ENCODE peak calls at places on chromosome 19, in four cellular contexts. N is IMR-90, T is fibroblast of lung, A is H9. K is an unnamed sample.

GRCh38 chr19:30362156-30362754 is 9.9 kb upstream of the ZNF536 start:
- DNase-seq in A (no peak), T (no peak), N (no peak), K (no peak)

GRCh38 chr19:35716985-35717664 is 678 bp upstream of the KMT2B start:
- DNase-seq in A (peak; percentile 95), N (peak; percentile 94), T (peak; percentile 94), K (peak; percentile 87)

GRCh38 chr19:14476663-14477401 is 1.7 kb upstream of the PTGER1 start:
- DNase-seq in A (no peak), N (peak; percentile 88), T (peak; percentile 92), K (peak; percentile 68)

GRCh38 chr19:43782311-43782660 is 1.5 kb upstream of the KCNN4 start:
- DNase-seq in N (no peak), T (no peak), A (no peak), K (no peak)

GRCh38 chr19:29672933-29673336 is 7.7 kb downstream of the PLEKHF1 start:
- DNase-seq in N (no peak), T (no peak), A (no peak), K (no peak)

GRCh38 chr19:33740811-33741396 is 55.8 kb upstream of the KCTD15 start:
- DNase-seq in A (peak; percentile 69), T (peak; percentile 24), N (peak; percentile 38), K (peak; percentile 27)

GRCh38 chr19:17325881-17326594 is 8.6 kb downstream of the ANO8 start:
- DNase-seq in N (no peak), A (no peak), T (peak; percentile 76), K (no peak)

GRCh38 chr19:14272623-14273022 is 66.7 kb upstream of the ADGRL1 start:
- DNase-seq in N (no peak), A (no peak), T (no peak), K (no peak)

GRCh38 chr19:4687396-4687795 is 17.3 kb upstream of the MYDGF start:
- DNase-seq in A (no peak), N (no peak), T (no peak), K (no peak)

GRCh38 chr19:4689403-4689802 is 19.3 kb upstream of the MYDGF start:
- DNase-seq in A (no peak), N (no peak), T (no peak), K (no peak)

GRCh38 chr19:4688587-4688986 is 18.4 kb upstream of the MYDGF start:
- DNase-seq in T (no peak), N (no peak), A (no peak), K (no peak)

GRCh38 chr19:4684312-4685095 is 14.4 kb upstream of the MYDGF start:
- DNase-seq in A (no peak), T (no peak), N (no peak), K (no peak)

DNA sequence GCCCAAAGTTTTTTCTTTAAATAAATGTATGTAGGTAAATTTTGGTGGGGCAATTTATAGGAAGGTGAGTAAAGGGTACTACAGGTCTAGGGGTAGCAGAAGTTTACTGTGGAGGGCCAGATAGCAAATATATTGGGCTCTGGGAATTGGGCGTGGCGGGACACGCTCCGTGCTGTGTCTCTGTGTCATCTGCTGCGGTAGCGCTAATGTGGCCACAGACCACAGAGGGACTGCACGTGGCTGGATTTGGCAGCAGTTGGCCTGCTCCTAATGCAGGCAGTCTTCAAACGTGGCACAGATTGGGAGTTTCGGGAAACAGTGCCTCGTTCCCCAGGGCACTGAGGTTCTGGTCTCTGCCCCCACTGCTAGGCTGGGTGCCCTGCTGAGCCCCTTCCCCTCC is 16.6 kb upstream of the MYDGF start:
- DNase-seq in A (no peak), N (no peak), T (no peak), K (no peak)
- H3K9me3 ChIP-seq in A (no peaks in the 10 kb centered on the region), N (no peaks in the 10 kb centered on the region), T (no peaks in the 10 kb centered on the region), K (no peaks in the 10 kb centered on the region)

DNA sequence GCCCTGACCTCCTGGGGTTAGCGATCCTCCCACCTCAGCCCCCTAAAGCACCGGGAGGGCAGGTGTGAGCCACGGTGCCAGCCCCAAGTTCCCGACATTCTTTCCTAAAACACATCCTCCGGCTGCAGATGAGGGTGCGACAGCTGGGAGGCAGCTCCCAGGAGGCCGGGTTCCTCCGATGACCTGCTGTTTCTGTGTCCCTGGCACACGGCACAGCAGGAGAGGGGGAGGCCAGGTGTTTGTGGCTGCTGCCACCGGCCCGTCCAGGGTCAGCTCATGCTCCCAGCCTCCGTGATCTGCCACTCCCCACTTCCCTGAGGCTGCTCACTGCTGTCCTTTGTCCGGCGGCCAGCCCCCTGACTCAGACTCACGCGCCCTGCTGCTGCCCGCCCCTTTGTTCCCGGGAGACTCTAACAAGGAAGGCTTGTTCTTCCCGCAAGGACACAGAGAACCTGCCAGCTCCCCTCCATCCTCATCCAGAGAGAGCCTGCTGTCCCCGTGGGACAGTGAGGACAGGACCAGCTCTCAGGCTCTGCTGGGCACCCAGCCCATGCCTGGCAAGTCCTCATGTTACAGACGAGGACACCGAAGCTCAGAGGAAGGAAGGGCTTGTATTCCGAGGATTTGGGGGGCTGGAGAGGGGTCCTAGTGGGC is 10.6 kb upstream of the MADCAM1 start:
- DNase-seq in A (no peak), N (no peak), T (no peak), K (peak; percentile 9)
- H2AFZ ChIP-seq in A (no peak overlapping the region), N (peak overlapping the region; percentile 24), T (peak overlapping the region; percentile 62), K (peak overlapping the region; percentile 62)

DNA sequence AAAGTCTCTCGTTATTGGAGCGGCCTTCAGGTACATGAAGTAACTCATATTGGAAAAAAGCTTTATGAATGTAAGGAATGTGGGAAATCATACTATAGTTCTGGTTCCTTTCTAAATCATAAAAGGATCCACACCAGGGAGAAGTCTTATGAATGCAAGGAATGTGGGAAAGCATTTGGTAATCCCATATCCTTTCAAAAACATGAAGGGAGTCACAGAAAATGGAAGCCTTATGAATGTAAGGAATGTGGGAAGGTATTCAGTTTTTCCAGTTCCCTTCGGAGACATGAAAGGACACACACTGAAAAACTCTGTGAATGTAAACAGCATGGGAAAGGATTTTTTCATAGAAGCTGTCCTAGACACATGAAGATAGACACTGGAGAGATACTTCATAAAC is 27.9 kb downstream of the ZNF20 start:
- DNase-seq in N (no peak), A (no peak), T (no peak), K (no peak)
- H3K9me3 ChIP-seq in N (peaks cover 38% of the 10 kb centered on the region), A (peaks cover 51% of the 10 kb centered on the region), T (no peaks in the 10 kb centered on the region), K (peaks cover 43% of the 10 kb centered on the region)

GRCh38 chr19:45766293-45766918 is 2.6 kb downstream of the SIX5 start:
- DNase-seq in T (no peak), N (no peak), A (peak; percentile 27), K (no peak)
- H2AFZ ChIP-seq in T (no peak overlapping the region), N (peak overlapping the region; percentile 88), A (no peak overlapping the region), K (no peak overlapping the region)

GRCh38 chr19:37014456-37014855 is 63.8 kb upstream of the ZNF420 start:
- DNase-seq in A (no peak), N (no peak), T (no peak), K (no peak)
- H3K9me3 ChIP-seq in A (peaks cover 82% of the 10 kb centered on the region), N (peaks cover 64% of the 10 kb centered on the region), T (no peaks in the 10 kb centered on the region), K (peaks cover 39% of the 10 kb centered on the region)

DNA sequence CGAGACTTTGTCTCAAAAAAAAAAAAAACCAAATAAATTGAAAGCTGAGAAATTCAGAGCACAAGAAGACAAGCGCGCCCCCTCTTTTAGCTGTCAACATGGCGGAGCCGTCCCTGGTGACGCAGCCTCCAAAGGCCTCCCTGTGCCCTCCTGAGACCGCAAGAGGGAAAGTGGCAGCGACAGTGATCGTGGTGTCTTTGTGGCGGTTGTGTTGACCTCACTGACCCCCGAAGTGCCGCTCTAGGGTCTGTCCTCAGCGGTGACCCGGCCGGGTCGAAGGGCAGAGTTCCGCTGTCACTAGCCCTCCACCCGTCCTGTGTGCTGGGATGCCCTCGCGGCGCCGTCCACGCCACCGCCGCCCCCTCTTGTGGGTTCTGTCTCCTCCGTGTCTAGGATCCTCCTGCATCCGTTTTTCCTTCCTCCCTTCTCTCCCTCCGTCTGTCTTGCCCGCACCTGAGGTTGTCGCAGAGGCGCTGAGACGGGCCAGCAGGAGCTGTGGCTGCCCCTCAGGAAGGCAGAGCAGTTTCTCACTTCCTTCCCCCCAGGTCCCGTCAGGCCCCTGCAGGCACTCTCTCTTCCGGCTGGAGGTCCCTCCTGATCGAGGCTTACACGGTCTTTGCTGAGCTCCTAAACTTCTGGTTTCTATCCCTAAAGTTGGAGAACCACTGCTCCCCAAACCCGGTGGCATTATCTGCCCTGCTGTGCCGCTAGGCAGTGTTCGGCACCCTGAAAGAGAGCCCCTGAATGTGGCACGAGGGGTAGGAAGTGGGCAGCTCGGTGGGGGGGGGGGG is 7.2 kb downstream of the UHRF1 start:
- DNase-seq in A (no peak), N (no peak), T (no peak), K (no peak)
- H2AFZ ChIP-seq in A (no peak overlapping the region), N (peak overlapping the region; percentile 61), T (no peak overlapping the region), K (no peak overlapping the region)

K was measured in astrocyte.